ENCODE peak calls at places on chromosomes 5 and 9, in seven cellular contexts. T, K, U, J, Q, N and G are unnamed samples.
A peak's percentile ranks its signal among the peaks of the same experiment; 100 is the strongest.

GRCh38 chr9:71758785-71759184 is 9.5 kb downstream of the CEMIP2 start:
- DNase-seq in J (no peak), K (no peak), T (no peak), Q (no peak), N (no peak), U (peak; percentile 50), G (no peak)

GRCh38 chr9:71048271-71048670 is 73.2 kb downstream of the TRPM3 start:
- DNase-seq in K (no peak), T (no peak), N (no peak), J (no peak), Q (no peak), U (no peak), G (no peak)

GRCh38 chr5:159098285-159099048 is 1.2 kb downstream of the EBF1 start:
- DNase-seq in N (no peak), Q (no peak), K (no peak), J (no peak), U (no peak), T (no peak), G (no peak)

GRCh38 chr5:170397059-170397458 is 7.9 kb upstream of the KCNMB1 start:
- DNase-seq in T (no peak), Q (no peak), U (no peak), K (no peak), N (no peak), J (no peak), G (no peak)

GRCh38 chr9:121288557-121288873 is 20.6 kb downstream of the GSN start:
- DNase-seq in U (no peak), N (no peak), T (no peak), J (no peak), K (no peak), Q (no peak), G (no peak)

GRCh38 chr9:129306318-129306973 is 128.4 kb upstream of the IER5L start:
- DNase-seq in Q (peak; percentile 5), N (no peak), K (no peak), T (no peak), J (no peak), U (no peak), G (no peak)

GRCh38 chr5:90334746-90335145 is 74.8 kb downstream of the CETN3 start:
- DNase-seq in N (no peak), J (no peak), T (no peak), U (peak; percentile 43), K (no peak), Q (no peak), G (no peak)

GRCh38 chr5:108079754-108080153 is 302.1 kb downstream of the FBXL17 start:
- DNase-seq in U (peak; percentile 19), T (no peak), K (no peak), N (no peak), J (no peak), Q (no peak), G (no peak)

GRCh38 chr9:137029058-137029922 is 1.3 kb upstream of the ABCA2 start:
- DNase-seq in U (peak; percentile 26), T (peak; percentile 84), N (peak; percentile 59), K (peak; percentile 88), Q (peak; percentile 82), J (peak; percentile 63), G (peak; percentile 76)

GRCh38 chr5:883475-884181 is 9.0 kb downstream of the BRD9 start:
- DNase-seq in K (no peak), Q (no peak), N (no peak), J (no peak), U (no peak), T (no peak), G (no peak)